ENCODE peak calls at places on chromosomes 6 and 20, in nine cellular contexts. One of them, this sample, is unnamed.

GRCh38 chr6:119182875-119183274 is 104.4 kb upstream of the FAM184A start:
- DNase-seq in cardiac fibroblast: no peak
- DNase-seq in IMR-90: no peak
- DNase-seq in right lobe of liver: no peak
- DNase-seq in tibial nerve: no peak
- DNase-seq in heart left ventricle: no peak
- DNase-seq in fibroblast of pulmonary artery: no peak
- DNase-seq in colonic mucosa: no peak
- DNase-seq in GM06990: no peak
- DNase-seq in this sample: no peak

GRCh38 chr6:103734016-103734415 is 1125.7 kb downstream of the HACE1 start:
- DNase-seq in cardiac fibroblast: no peak
- DNase-seq in IMR-90: no peak
- DNase-seq in right lobe of liver: no peak
- DNase-seq in tibial nerve: no peak
- DNase-seq in heart left ventricle: no peak
- DNase-seq in fibroblast of pulmonary artery: no peak
- DNase-seq in colonic mucosa: no peak
- DNase-seq in GM06990: no peak
- DNase-seq in this sample: no peak

GRCh38 chr6:117840541-117840983 is 66.5 kb upstream of the SLC35F1 start:
- DNase-seq in cardiac fibroblast: peak; percentile 66
- DNase-seq in IMR-90: peak; percentile 36
- DNase-seq in right lobe of liver: no peak
- DNase-seq in tibial nerve: no peak
- DNase-seq in heart left ventricle: no peak
- DNase-seq in fibroblast of pulmonary artery: peak; percentile 47
- DNase-seq in colonic mucosa: no peak
- DNase-seq in GM06990: no peak
- DNase-seq in this sample: peak; percentile 24

GRCh38 chr6:145823322-145823944 is 8.8 kb upstream of the FBXO30 start:
- DNase-seq in cardiac fibroblast: no peak
- DNase-seq in IMR-90: peak; percentile 45
- DNase-seq in right lobe of liver: no peak
- DNase-seq in tibial nerve: no peak
- DNase-seq in heart left ventricle: no peak
- DNase-seq in fibroblast of pulmonary artery: no peak
- DNase-seq in colonic mucosa: no peak
- DNase-seq in GM06990: no peak
- DNase-seq in this sample: peak; percentile 6

GRCh38 chr6:13396241-13396792 is 68.0 kb upstream of the TBC1D7 start:
- DNase-seq in cardiac fibroblast: no peak
- DNase-seq in IMR-90: no peak
- DNase-seq in right lobe of liver: no peak
- DNase-seq in tibial nerve: no peak
- DNase-seq in heart left ventricle: no peak
- DNase-seq in fibroblast of pulmonary artery: no peak
- DNase-seq in colonic mucosa: no peak
- DNase-seq in GM06990: no peak
- DNase-seq in this sample: no peak

GRCh38 chr6:82251942-82252341 is 4.4 kb upstream of the IBTK start:
- DNase-seq in cardiac fibroblast: peak; percentile 68
- DNase-seq in IMR-90: peak; percentile 54
- DNase-seq in right lobe of liver: no peak
- DNase-seq in tibial nerve: no peak
- DNase-seq in heart left ventricle: no peak
- DNase-seq in fibroblast of pulmonary artery: peak; percentile 71
- DNase-seq in colonic mucosa: no peak
- DNase-seq in GM06990: no peak
- DNase-seq in this sample: peak; percentile 38

GRCh38 chr20:57662028-57662312 is 41.7 kb upstream of the ZBP1 start:
- DNase-seq in cardiac fibroblast: no peak
- DNase-seq in IMR-90: no peak
- DNase-seq in right lobe of liver: no peak
- DNase-seq in tibial nerve: no peak
- DNase-seq in heart left ventricle: no peak
- DNase-seq in fibroblast of pulmonary artery: no peak
- DNase-seq in colonic mucosa: peak; percentile 9
- DNase-seq in GM06990: no peak
- DNase-seq in this sample: no peak

GRCh38 chr20:24985802-24986201 is 6.7 kb downstream of the APMAP start:
- DNase-seq in cardiac fibroblast: no peak
- DNase-seq in IMR-90: no peak
- DNase-seq in right lobe of liver: no peak
- DNase-seq in tibial nerve: no peak
- DNase-seq in heart left ventricle: no peak
- DNase-seq in fibroblast of pulmonary artery: no peak
- DNase-seq in colonic mucosa: peak; percentile 16
- DNase-seq in GM06990: no peak
- DNase-seq in this sample: no peak

GRCh38 chr6:33298773-33299236 is at the start of gene RGL2:
- DNase-seq in cardiac fibroblast: no peak
- DNase-seq in IMR-90: peak; percentile 33
- DNase-seq in right lobe of liver: peak; percentile 91
- DNase-seq in tibial nerve: peak; percentile 73
- DNase-seq in heart left ventricle: peak; percentile 95
- DNase-seq in fibroblast of pulmonary artery: peak; percentile 62
- DNase-seq in colonic mucosa: peak; percentile 82
- DNase-seq in GM06990: peak; percentile 78
- DNase-seq in this sample: peak; percentile 67

GRCh38 chr6:162058281-162058875 is 669.2 kb downstream of the PRKN start:
- DNase-seq in cardiac fibroblast: no peak
- DNase-seq in IMR-90: no peak
- DNase-seq in right lobe of liver: peak; percentile 95
- DNase-seq in tibial nerve: no peak
- DNase-seq in heart left ventricle: no peak
- DNase-seq in fibroblast of pulmonary artery: no peak
- DNase-seq in colonic mucosa: peak; percentile 28
- DNase-seq in GM06990: no peak
- DNase-seq in this sample: no peak

GRCh38 chr6:3566812-3567211 is 110.0 kb upstream of the SLC22A23 start:
- DNase-seq in cardiac fibroblast: peak; percentile 76
- DNase-seq in IMR-90: peak; percentile 90
- DNase-seq in right lobe of liver: no peak
- DNase-seq in tibial nerve: no peak
- DNase-seq in heart left ventricle: no peak
- DNase-seq in fibroblast of pulmonary artery: peak; percentile 24
- DNase-seq in colonic mucosa: no peak
- DNase-seq in GM06990: no peak
- DNase-seq in this sample: no peak

GRCh38 chr6:99241905-99242534 is 107.5 kb downstream of the FAXC start:
- DNase-seq in cardiac fibroblast: peak; percentile 44
- DNase-seq in IMR-90: peak; percentile 40
- DNase-seq in right lobe of liver: no peak
- DNase-seq in tibial nerve: no peak
- DNase-seq in heart left ventricle: no peak
- DNase-seq in fibroblast of pulmonary artery: peak; percentile 37
- DNase-seq in colonic mucosa: no peak
- DNase-seq in GM06990: no peak
- DNase-seq in this sample: peak; percentile 22

GRCh38 chr6:28206527-28207243 is 18.4 kb upstream of the ZSCAN9 start:
- DNase-seq in cardiac fibroblast: no peak
- DNase-seq in IMR-90: peak; percentile 5
- DNase-seq in right lobe of liver: no peak
- DNase-seq in tibial nerve: no peak
- DNase-seq in heart left ventricle: no peak
- DNase-seq in fibroblast of pulmonary artery: no peak
- DNase-seq in colonic mucosa: no peak
- DNase-seq in GM06990: no peak
- DNase-seq in this sample: no peak

GRCh38 chr20:22312744-22313346 is 271.5 kb downstream of the FOXA2 start:
- DNase-seq in cardiac fibroblast: peak; percentile 55
- DNase-seq in IMR-90: peak; percentile 25
- DNase-seq in right lobe of liver: no peak
- DNase-seq in tibial nerve: no peak
- DNase-seq in heart left ventricle: no peak
- DNase-seq in fibroblast of pulmonary artery: peak; percentile 61
- DNase-seq in colonic mucosa: peak; percentile 24
- DNase-seq in GM06990: no peak
- DNase-seq in this sample: no peak

GRCh38 chr20:57465943-57466342 is 59.0 kb downstream of the CTCFL start:
- DNase-seq in cardiac fibroblast: no peak
- DNase-seq in IMR-90: no peak
- DNase-seq in right lobe of liver: peak; percentile 6
- DNase-seq in tibial nerve: no peak
- DNase-seq in heart left ventricle: no peak
- DNase-seq in fibroblast of pulmonary artery: no peak
- DNase-seq in colonic mucosa: no peak
- DNase-seq in GM06990: no peak
- DNase-seq in this sample: no peak

GRCh38 chr20:63120286-63121090 is 95.4 kb downstream of the YTHDF1 start:
- DNase-seq in cardiac fibroblast: no peak
- DNase-seq in IMR-90: no peak
- DNase-seq in right lobe of liver: peak; percentile 48
- DNase-seq in tibial nerve: no peak
- DNase-seq in heart left ventricle: peak; percentile 40
- DNase-seq in fibroblast of pulmonary artery: no peak
- DNase-seq in colonic mucosa: no peak
- DNase-seq in GM06990: no peak
- DNase-seq in this sample: no peak

GRCh38 chr6:28606424-28607391 is 81.0 kb downstream of the GPX5 start:
- DNase-seq in cardiac fibroblast: peak; percentile 85
- DNase-seq in IMR-90: peak; percentile 72
- DNase-seq in right lobe of liver: no peak
- DNase-seq in tibial nerve: no peak
- DNase-seq in heart left ventricle: no peak
- DNase-seq in fibroblast of pulmonary artery: peak; percentile 71
- DNase-seq in colonic mucosa: no peak
- DNase-seq in GM06990: peak; percentile 59
- DNase-seq in this sample: peak; percentile 51

GRCh38 chr6:33304216-33304615 is 5.5 kb upstream of the RGL2 start:
- DNase-seq in cardiac fibroblast: no peak
- DNase-seq in IMR-90: no peak
- DNase-seq in right lobe of liver: no peak
- DNase-seq in tibial nerve: no peak
- DNase-seq in heart left ventricle: no peak
- DNase-seq in fibroblast of pulmonary artery: no peak
- DNase-seq in colonic mucosa: no peak
- DNase-seq in GM06990: no peak
- DNase-seq in this sample: no peak

GRCh38 chr6:29826271-29826670 is 1.4 kb upstream of the HLA-G start:
- DNase-seq in cardiac fibroblast: peak; percentile 15
- DNase-seq in IMR-90: no peak
- DNase-seq in right lobe of liver: no peak
- DNase-seq in tibial nerve: no peak
- DNase-seq in heart left ventricle: no peak
- DNase-seq in fibroblast of pulmonary artery: no peak
- DNase-seq in colonic mucosa: no peak
- DNase-seq in GM06990: no peak
- DNase-seq in this sample: no peak
- TF ChIP-seq CTCF in cardiac fibroblast: no peak
- TF ChIP-seq CTCF in IMR-90: no peak
- TF ChIP-seq CTCF in right lobe of liver: no peak
- TF ChIP-seq CTCF in tibial nerve: no peak
- TF ChIP-seq CTCF in heart left ventricle: no peak
- TF ChIP-seq CTCF in fibroblast of pulmonary artery: no peak
- TF ChIP-seq CTCF in colonic mucosa: no peak
- TF ChIP-seq CTCF in GM06990: no peak
- TF ChIP-seq CTCF in this sample: no peak

GRCh38 chr20:54195483-54196472 is 12.1 kb upstream of the PFDN4 start:
- DNase-seq in cardiac fibroblast: no peak
- DNase-seq in IMR-90: no peak
- DNase-seq in right lobe of liver: no peak
- DNase-seq in tibial nerve: no peak
- DNase-seq in heart left ventricle: no peak
- DNase-seq in fibroblast of pulmonary artery: no peak
- DNase-seq in colonic mucosa: no peak
- DNase-seq in GM06990: no peak
- DNase-seq in this sample: no peak

GRCh38 chr20:54197621-54198604 is 10.0 kb upstream of the PFDN4 start:
- DNase-seq in cardiac fibroblast: peak; percentile 85
- DNase-seq in IMR-90: peak; percentile 49
- DNase-seq in right lobe of liver: no peak
- DNase-seq in tibial nerve: no peak
- DNase-seq in heart left ventricle: no peak
- DNase-seq in fibroblast of pulmonary artery: peak; percentile 80
- DNase-seq in colonic mucosa: no peak
- DNase-seq in GM06990: no peak
- DNase-seq in this sample: no peak

GRCh38 chr20:54199283-54199682 is 8.6 kb upstream of the PFDN4 start:
- DNase-seq in cardiac fibroblast: no peak
- DNase-seq in IMR-90: no peak
- DNase-seq in right lobe of liver: no peak
- DNase-seq in tibial nerve: no peak
- DNase-seq in heart left ventricle: no peak
- DNase-seq in fibroblast of pulmonary artery: no peak
- DNase-seq in colonic mucosa: no peak
- DNase-seq in GM06990: no peak
- DNase-seq in this sample: no peak

GRCh38 chr20:54193817-54194216 is 14.1 kb upstream of the PFDN4 start:
- DNase-seq in cardiac fibroblast: no peak
- DNase-seq in IMR-90: no peak
- DNase-seq in right lobe of liver: no peak
- DNase-seq in tibial nerve: no peak
- DNase-seq in heart left ventricle: no peak
- DNase-seq in fibroblast of pulmonary artery: no peak
- DNase-seq in colonic mucosa: no peak
- DNase-seq in GM06990: no peak
- DNase-seq in this sample: no peak

GRCh38 chr20:54194724-54195438 is 13.0 kb upstream of the PFDN4 start:
- DNase-seq in cardiac fibroblast: peak; percentile 51
- DNase-seq in IMR-90: peak; percentile 3
- DNase-seq in right lobe of liver: no peak
- DNase-seq in tibial nerve: no peak
- DNase-seq in heart left ventricle: no peak
- DNase-seq in fibroblast of pulmonary artery: no peak
- DNase-seq in colonic mucosa: no peak
- DNase-seq in GM06990: no peak
- DNase-seq in this sample: no peak
- TF ChIP-seq CTCF in cardiac fibroblast: peak; percentile 17
- TF ChIP-seq CTCF in IMR-90: no peak
- TF ChIP-seq CTCF in right lobe of liver: no peak
- TF ChIP-seq CTCF in tibial nerve: no peak
- TF ChIP-seq CTCF in heart left ventricle: no peak
- TF ChIP-seq CTCF in fibroblast of pulmonary artery: no peak
- TF ChIP-seq CTCF in colonic mucosa: no peak
- TF ChIP-seq CTCF in GM06990: peak; percentile 1
- TF ChIP-seq CTCF in this sample: no peak

DNA sequence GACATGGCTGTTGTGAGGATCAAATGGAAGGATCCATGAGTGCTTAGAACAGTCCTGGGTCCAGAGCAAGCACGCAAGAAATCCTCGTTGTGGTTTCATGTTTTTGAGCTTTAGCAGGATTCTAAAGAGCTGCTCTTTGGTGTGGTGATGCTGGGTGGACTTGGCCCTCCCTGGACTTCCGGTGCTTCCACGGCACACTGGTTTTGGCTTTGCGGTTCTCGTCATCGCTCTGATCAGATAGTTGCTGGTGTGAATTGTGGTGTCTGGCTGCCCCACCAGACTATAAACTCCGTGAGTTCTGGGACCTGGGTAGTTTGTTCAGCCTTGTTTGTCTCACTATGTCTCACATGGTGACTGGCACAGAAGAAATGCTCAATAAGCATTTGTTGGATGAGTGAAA is 3.3 kb downstream of the HNF4A start:
- DNase-seq in cardiac fibroblast: no peak
- DNase-seq in IMR-90: no peak
- DNase-seq in right lobe of liver: no peak
- DNase-seq in tibial nerve: no peak
- DNase-seq in heart left ventricle: no peak
- DNase-seq in fibroblast of pulmonary artery: no peak
- DNase-seq in colonic mucosa: no peak
- DNase-seq in GM06990: no peak
- DNase-seq in this sample: no peak
- TF ChIP-seq CTCF in cardiac fibroblast: no peak
- TF ChIP-seq CTCF in IMR-90: no peak
- TF ChIP-seq CTCF in right lobe of liver: no peak
- TF ChIP-seq CTCF in tibial nerve: no peak
- TF ChIP-seq CTCF in heart left ventricle: no peak
- TF ChIP-seq CTCF in fibroblast of pulmonary artery: no peak
- TF ChIP-seq CTCF in colonic mucosa: no peak
- TF ChIP-seq CTCF in GM06990: no peak
- TF ChIP-seq CTCF in this sample: no peak

GRCh38 chr6:48615041-48615440 is 504.0 kb upstream of the PTCHD4 start:
- DNase-seq in cardiac fibroblast: peak; percentile 78
- DNase-seq in IMR-90: peak; percentile 30
- DNase-seq in right lobe of liver: no peak
- DNase-seq in tibial nerve: no peak
- DNase-seq in heart left ventricle: no peak
- DNase-seq in fibroblast of pulmonary artery: peak; percentile 15
- DNase-seq in colonic mucosa: no peak
- DNase-seq in GM06990: no peak
- DNase-seq in this sample: no peak
- TF ChIP-seq CTCF in cardiac fibroblast: no peak
- TF ChIP-seq CTCF in IMR-90: no peak
- TF ChIP-seq CTCF in right lobe of liver: no peak
- TF ChIP-seq CTCF in tibial nerve: no peak
- TF ChIP-seq CTCF in heart left ventricle: no peak
- TF ChIP-seq CTCF in fibroblast of pulmonary artery: no peak
- TF ChIP-seq CTCF in colonic mucosa: no peak
- TF ChIP-seq CTCF in GM06990: no peak
- TF ChIP-seq CTCF in this sample: no peak

This sample was measured in GM10248.